ENCODE peak calls at places on chromosomes 7 and 10, in five cellular contexts. M, B, K, J and Q are unnamed samples.

GRCh38 chr10:63672491-63672890 is 151.3 kb downstream of the REEP3 start:
- DNase-seq in J (no peak), B (no peak), M (no peak), K (no peak), Q (no peak)

GRCh38 chr7:148697256-148697841 is 1.4 kb upstream of the CUL1 start:
- DNase-seq in J (no peak), K (no peak), B (no peak), M (no peak), Q (no peak)

GRCh38 chr10:91908358-91909177 is 718 bp downstream of the FGFBP3 start:
- DNase-seq in M (peak; percentile 45), K (peak; percentile 77), J (no peak), B (peak; percentile 41), Q (peak; percentile 15)

GRCh38 chr10:65861249-65861648 is 1064.6 kb upstream of the LRRTM3 start:
- DNase-seq in K (no peak), J (no peak), B (no peak), M (no peak), Q (no peak)

GRCh38 chr7:70764004-70764691 is 367.8 kb upstream of the GALNT17 start:
- DNase-seq in J (no peak), B (no peak), M (no peak), K (no peak), Q (no peak)

GRCh38 chr7:88184848-88185304 is 35.0 kb downstream of the SRI start:
- DNase-seq in M (no peak), B (no peak), J (no peak), K (no peak), Q (no peak)

GRCh38 chr10:16367899-16368298 is 68.9 kb upstream of the PTER start:
- DNase-seq in K (no peak), B (no peak), J (no peak), M (no peak), Q (no peak)

GRCh38 chr7:140231779-140232491 is 55.2 kb upstream of the KDM7A start:
- DNase-seq in K (no peak), B (no peak), M (no peak), J (no peak), Q (no peak)

GRCh38 chr7:44489955-44490350 is 505 bp downstream of the NUDCD3 start:
- DNase-seq in B (no peak), J (no peak), K (no peak), M (no peak), Q (no peak)

GRCh38 chr10:125428054-125428453 is 254.9 kb downstream of the TEX36 start:
- DNase-seq in J (no peak), K (no peak), M (no peak), B (no peak), Q (no peak)

GRCh38 chr7:70480913-70481579 is 650.9 kb upstream of the GALNT17 start:
- DNase-seq in K (no peak), B (no peak), J (no peak), M (no peak), Q (no peak)

GRCh38 chr7:47839381-47839780 is 108.9 kb downstream of the PKD1L1 start:
- DNase-seq in J (no peak), K (no peak), M (no peak), B (no peak), Q (no peak)

GRCh38 chr10:114635101-114635500 is 23.0 kb downstream of the ABLIM1 start:
- DNase-seq in K (no peak), B (no peak), J (no peak), M (no peak), Q (no peak)

GRCh38 chr7:16559497-16560223 is 33.0 kb downstream of the LRRC72 start:
- DNase-seq in M (no peak), J (no peak), K (no peak), B (no peak), Q (no peak)

GRCh38 chr7:95342642-95343252 is 18.4 kb upstream of the PON1 start:
- DNase-seq in J (no peak), B (no peak), K (no peak), M (no peak), Q (no peak)

GRCh38 chr10:72375585-72375984 is 20.9 kb upstream of the DNAJB12 start:
- DNase-seq in J (no peak), K (no peak), B (no peak), M (no peak), Q (no peak)

GRCh38 chr10:110947061-110947595 is 27.7 kb downstream of the SHOC2 start:
- DNase-seq in J (no peak), B (no peak), M (no peak), K (no peak), Q (no peak)

GRCh38 chr7:16293669-16294425 is 127.5 kb downstream of the CRPPA start:
- DNase-seq in J (no peak), B (no peak), M (no peak), K (no peak), Q (no peak)

GRCh38 chr10:95211606-95212279 is 17.7 kb downstream of the ACSM6 start:
- DNase-seq in J (no peak), M (no peak), B (no peak), K (no peak), Q (no peak)

GRCh38 chr10:130140425-130140824 is 4.2 kb downstream of the GLRX3 start:
- DNase-seq in K (no peak), M (no peak), J (no peak), B (no peak), Q (no peak)

GRCh38 chr7:105261689-105262088 is 127.0 kb downstream of the SRPK2 start:
- DNase-seq in B (no peak), K (no peak), J (no peak), M (no peak), Q (no peak)

GRCh38 chr7:131431289-131431688 is 103.6 kb downstream of the MKLN1 start:
- DNase-seq in J (no peak), K (no peak), B (no peak), M (no peak), Q (no peak)

GRCh38 chr7:101952355-101953247 is 135.2 kb downstream of the CUX1 start:
- DNase-seq in K (no peak), M (no peak), B (no peak), J (no peak), Q (no peak)

GRCh38 chr7:30727061-30727945 is 24.6 kb upstream of the INMT start:
- DNase-seq in J (no peak), K (no peak), M (peak; percentile 12), B (no peak), Q (no peak)

GRCh38 chr7:154342971-154343633 is 290.9 kb downstream of the DPP6 start:
- DNase-seq in K (no peak), B (no peak), J (no peak), M (no peak), Q (no peak)

GRCh38 chr10:15660990-15661389 is 58.7 kb downstream of the ITGA8 start:
- DNase-seq in K (no peak), M (no peak), J (no peak), B (no peak), Q (no peak)

GRCh38 chr10:2734691-2735090 is 332.7 kb upstream of the PFKP start:
- DNase-seq in K (no peak), M (no peak), B (no peak), J (no peak), Q (no peak)